ENCODE peak calls at places on chromosomes 7 and 10, in five cellular contexts. J, N, V, D and Q are unnamed samples.

GRCh38 chr7:132899-133298 is 59.5 kb upstream of the FAM20C start:
- DNase-seq in J (no peak), N (no peak), V (no peak), D (no peak), Q (no peak)

GRCh38 chr7:23462846-23463245 is 7.4 kb downstream of the IGF2BP3 start:
- DNase-seq in J (no peak), N (peak), V (peak), D (no peak), Q (no peak)

GRCh38 chr7:10739401-10739800 is 234.3 kb upstream of the PHF14 start:
- DNase-seq in J (no peak), N (no peak), V (no peak), D (no peak), Q (no peak)

GRCh38 chr7:153061913-153062528 is 302.5 kb downstream of the ACTR3B start:
- DNase-seq in J (peak), N (peak), V (no peak), D (peak), Q (peak)

GRCh38 chr7:154860621-154861375 is 142.1 kb downstream of the PAXIP1 start:
- DNase-seq in J (no peak), N (no peak), V (no peak), D (no peak), Q (no peak)

GRCh38 chr10:84310470-84310869 is 17.9 kb upstream of the CCSER2 start:
- DNase-seq in J (peak), N (no peak), V (peak), D (no peak), Q (no peak)

GRCh38 chr7:150404785-150405583 is 25.9 kb downstream of the ZNF775 start:
- DNase-seq in J (peak), N (peak), V (peak), D (no peak), Q (peak)

GRCh38 chr10:97743169-97743945 is 6.4 kb downstream of the ZFYVE27 start:
- DNase-seq in J (no peak), N (peak), V (no peak), D (no peak), Q (no peak)

GRCh38 chr10:5629789-5630436 is 36.5 kb downstream of the ASB13 start:
- DNase-seq in J (peak), N (peak), V (peak), D (peak), Q (peak)

GRCh38 chr7:105738133-105738532 is 138.3 kb downstream of the ATXN7L1 start:
- DNase-seq in J (no peak), N (no peak), V (no peak), D (no peak), Q (no peak)

GRCh38 chr7:41956712-41957111 is 253.8 kb upstream of the INHBA start:
- DNase-seq in J (no peak), N (no peak), V (no peak), D (no peak), Q (no peak)

GRCh38 chr10:71748671-71749191 is 24.6 kb downstream of the VSIR start:
- DNase-seq in J (no peak), N (peak), V (no peak), D (no peak), Q (no peak)

GRCh38 chr7:63114371-63114985 is 884.2 kb upstream of the ZNF722 start:
- DNase-seq in J (no peak), N (no peak), V (no peak), D (no peak), Q (no peak)

DNA sequence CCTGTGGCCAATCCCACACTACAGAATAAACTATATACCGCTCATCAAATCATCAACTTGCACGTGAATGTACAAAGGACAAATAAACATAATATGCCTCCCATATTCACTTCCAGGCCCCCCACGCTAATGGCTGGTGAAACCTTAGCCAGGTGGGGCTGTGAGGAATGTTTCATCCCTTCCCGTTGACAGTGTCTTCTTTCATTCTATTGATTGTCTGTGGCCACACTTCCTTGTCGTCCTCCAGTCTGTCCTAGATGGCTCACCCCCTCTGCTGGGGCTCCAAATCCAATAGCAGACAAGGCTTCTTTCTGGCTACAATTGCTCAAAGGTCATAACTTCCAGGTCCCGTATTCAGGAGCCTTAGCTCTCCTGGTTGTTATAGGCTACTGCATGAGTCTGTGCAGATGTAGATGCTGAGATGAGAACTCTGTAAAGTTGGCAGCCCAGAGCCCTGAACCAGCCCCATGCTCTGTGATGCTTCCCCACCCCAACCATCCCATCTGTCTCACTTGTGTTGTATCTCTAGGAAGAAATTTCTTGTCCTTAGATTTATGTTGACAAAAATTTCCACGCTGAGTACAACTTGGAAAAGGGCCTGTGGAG is 61.4 kb upstream of the EEPD1 start:
- DNase-seq in J (no peak), N (no peak), V (no peak), D (no peak), Q (no peak)
- H2BK5ac ChIP-seq in J (no peak), N (no peak), V (no peak), D (no peak), Q (no peak)

GRCh38 chr10:100008142-100008522 is 1.6 kb downstream of the DNMBP start:
- DNase-seq in J (no peak), N (peak), V (peak), D (no peak), Q (no peak)

GRCh38 chr10:100007239-100008141 is 2.3 kb downstream of the DNMBP start:
- DNase-seq in J (no peak), N (peak), V (no peak), D (no peak), Q (no peak)

GRCh38 chr10:100008708-100009282 is 952 bp downstream of the DNMBP start:
- DNase-seq in J (no peak), N (no peak), V (no peak), D (no peak), Q (no peak)

GRCh38 chr10:100004805-100005510 is 4.8 kb downstream of the DNMBP start:
- DNase-seq in J (no peak), N (no peak), V (no peak), D (no peak), Q (no peak)

DNA sequence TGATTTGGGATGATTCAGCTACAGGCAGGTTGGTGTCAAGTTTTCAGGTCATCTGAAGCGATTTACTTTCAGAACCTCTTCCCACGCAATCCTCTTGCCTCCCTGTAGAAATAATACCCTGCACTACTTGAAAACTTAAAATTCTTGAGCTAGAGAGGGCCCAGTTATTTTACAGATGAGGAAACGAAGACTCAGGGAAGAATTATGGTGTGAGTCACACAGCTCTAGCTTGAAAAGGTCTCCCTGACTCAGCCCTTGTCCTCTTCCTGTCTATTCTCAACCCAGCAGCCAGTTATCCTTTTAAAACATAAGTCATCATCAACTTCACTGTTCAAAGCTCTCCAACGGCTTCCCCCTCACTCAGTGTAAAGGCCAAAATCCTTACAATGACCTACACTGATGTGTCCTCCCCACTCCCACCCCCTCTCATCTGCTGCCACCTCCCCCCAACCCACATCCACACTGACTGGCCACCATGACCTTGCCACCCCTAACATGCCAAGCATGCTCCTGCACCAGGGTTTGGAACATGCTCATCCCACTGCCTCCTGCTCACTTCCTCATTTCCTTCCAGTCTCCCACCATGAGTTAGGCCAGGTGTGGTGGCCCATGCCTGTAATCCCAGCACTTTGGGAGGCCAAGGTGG is 3.4 kb downstream of the DNMBP start:
- DNase-seq in J (peak), N (peak), V (peak), D (no peak), Q (no peak)
- H3K4me3 ChIP-seq in J (no peak), N (no peak), V (peak), D (no peak), Q (no peak)

GRCh38 chr10:119207367-119207668 is at the start of gene GRK5:
- DNase-seq in J (peak), N (peak), V (peak), D (peak), Q (peak)
- H3K23ac ChIP-seq in J (no peak), N (no peak), V (peak), D (no peak), Q (peak)

GRCh38 chr7:30799206-30799975 is 28.2 kb downstream of the MINDY4 start:
- DNase-seq in J (peak), N (peak), V (peak), D (no peak), Q (no peak)

GRCh38 chr7:30799976-30800661 is 28.9 kb downstream of the MINDY4 start:
- DNase-seq in J (no peak), N (no peak), V (no peak), D (no peak), Q (no peak)

GRCh38 chr7:30797294-30798040 is 26.2 kb downstream of the MINDY4 start:
- DNase-seq in J (no peak), N (no peak), V (no peak), D (no peak), Q (no peak)

GRCh38 chr7:30795161-30795943 is 24.1 kb downstream of the MINDY4 start:
- DNase-seq in J (peak), N (peak), V (no peak), D (no peak), Q (no peak)

DNA sequence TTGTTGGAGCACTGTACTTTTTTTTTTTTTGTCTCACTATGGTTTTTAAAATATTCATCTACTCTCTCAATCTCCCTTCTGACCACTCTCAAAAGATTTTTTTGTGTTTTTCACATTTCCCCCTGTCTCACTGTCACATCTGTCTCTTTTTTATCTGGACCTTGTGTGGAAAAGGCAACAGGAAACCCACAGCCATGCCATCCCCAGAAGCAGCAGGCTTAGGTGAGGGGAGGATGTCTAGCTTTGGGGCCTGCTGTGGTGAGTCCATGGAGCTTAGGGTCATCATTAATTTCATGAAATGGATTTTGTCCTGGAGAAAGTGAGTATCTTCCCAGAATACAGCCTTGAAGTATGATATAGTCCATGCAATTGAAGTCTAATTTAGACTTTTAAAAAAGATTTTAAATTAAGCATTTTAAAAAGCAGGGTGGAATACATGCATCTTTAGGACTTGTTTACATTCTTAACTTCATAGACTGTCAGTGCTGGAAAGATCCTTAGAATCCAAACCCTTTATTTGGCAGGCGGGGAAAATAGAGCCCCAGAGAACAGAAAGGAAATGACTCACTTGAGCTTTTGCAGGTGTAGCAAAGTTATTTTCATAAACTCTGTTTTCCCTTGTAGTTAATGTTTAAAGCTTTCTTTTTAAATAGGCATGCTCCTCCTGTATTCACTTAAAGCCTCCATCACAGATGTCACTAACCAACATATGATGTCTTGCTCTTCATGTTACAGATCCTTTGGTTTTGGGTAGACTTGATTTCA is 25.1 kb downstream of the MINDY4 start:
- DNase-seq in J (no peak), N (no peak), V (peak), D (no peak), Q (no peak)
- H2BK5ac ChIP-seq in J (no peak), N (peak), V (peak), D (no peak), Q (no peak)